ENCODE peak calls at places on chromosome 13, in ten cellular contexts. V is breast epithelium, F is A549, G is ovary, J is tibial nerve, H is stomach, Z is spleen, N is IMR-90, S is Peyer's patch, A is body of pancreas. U is an unnamed sample.

GRCh38 chr13:44425041-44425814 is 51.6 kb downstream of the SERP2 start:
- DNase-seq in F (no peak), H (no peak), G (no peak), V (no peak), J (no peak), S (no peak), A (no peak), N (no peak), Z (no peak), U (peak)

GRCh38 chr13:43961909-43962308 is 82.2 kb downstream of the LACC1 start:
- DNase-seq in V (no peak), H (no peak), G (no peak), A (no peak), F (no peak), S (no peak), Z (no peak), J (no peak), N (no peak), U (no peak)

GRCh38 chr13:25990801-25991200 is 61.0 kb downstream of the SHISA2 start:
- DNase-seq in H (no peak), A (no peak), G (no peak), V (no peak), F (no peak), N (no peak), S (no peak), J (no peak), Z (no peak), U (no peak)

GRCh38 chr13:29423050-29423449 is 172.4 kb downstream of the SLC7A1 start:
- DNase-seq in A (no peak), V (no peak), H (no peak), N (no peak), S (no peak), J (no peak), G (no peak), F (no peak), Z (no peak), U (no peak)

GRCh38 chr13:44305845-44306244 is 67.8 kb upstream of the SERP2 start:
- DNase-seq in V (no peak), A (no peak), J (no peak), G (no peak), Z (no peak), N (peak), S (no peak), F (no peak), H (peak), U (no peak)

GRCh38 chr13:26561636-26562537 is 4.4 kb downstream of the WASF3 start:
- DNase-seq in F (no peak), A (no peak), N (peak), J (no peak), S (no peak), V (no peak), G (no peak), H (no peak), Z (no peak), U (no peak)

GRCh38 chr13:110109140-110109783 is 197.7 kb downstream of the COL4A1 start:
- DNase-seq in Z (no peak), F (no peak), G (no peak), J (no peak), N (no peak), H (no peak), V (no peak), S (no peak), A (no peak), U (no peak)

GRCh38 chr13:52449323-52450011 is 967 bp downstream of the VPS36 start:
- DNase-seq in A (no peak), H (no peak), Z (no peak), F (no peak), G (no peak), S (no peak), V (no peak), N (no peak), J (no peak), U (no peak)

GRCh38 chr13:110925023-110925608 is 10.2 kb upstream of the ANKRD10 start:
- DNase-seq in F (no peak), H (no peak), V (no peak), A (no peak), J (no peak), N (no peak), S (no peak), G (no peak), Z (no peak), U (peak)

GRCh38 chr13:20993661-20994440 is 67.5 kb downstream of the LATS2 start:
- DNase-seq in J (no peak), V (no peak), H (no peak), N (peak), Z (no peak), F (no peak), S (no peak), A (no peak), G (no peak), U (peak)

GRCh38 chr13:98710521-98710920 is 42.0 kb downstream of the SLC15A1 start:
- DNase-seq in N (no peak), G (no peak), S (no peak), H (no peak), J (no peak), A (no peak), V (no peak), F (no peak), Z (no peak), U (no peak)

GRCh38 chr13:61838568-61838967 is 422.9 kb upstream of the PCDH20 start:
- DNase-seq in F (no peak), N (no peak), V (no peak), H (no peak), Z (no peak), A (no peak), G (no peak), S (no peak), J (no peak), U (no peak)

GRCh38 chr13:101489635-101490034 is 37.2 kb downstream of the ITGBL1 start:
- DNase-seq in G (no peak), J (no peak), F (no peak), S (no peak), A (no peak), Z (no peak), H (no peak), N (peak), V (no peak), U (no peak)

GRCh38 chr13:109628251-109628699 is 158.1 kb downstream of the IRS2 start:
- DNase-seq in J (no peak), A (no peak), F (no peak), Z (no peak), G (no peak), N (peak), H (no peak), V (no peak), S (no peak), U (no peak)

GRCh38 chr13:110887242-110887954 is 27.5 kb downstream of the ANKRD10 start:
- DNase-seq in F (no peak), G (no peak), A (no peak), N (peak), V (no peak), J (no peak), S (no peak), H (no peak), Z (no peak), U (no peak)

DNA sequence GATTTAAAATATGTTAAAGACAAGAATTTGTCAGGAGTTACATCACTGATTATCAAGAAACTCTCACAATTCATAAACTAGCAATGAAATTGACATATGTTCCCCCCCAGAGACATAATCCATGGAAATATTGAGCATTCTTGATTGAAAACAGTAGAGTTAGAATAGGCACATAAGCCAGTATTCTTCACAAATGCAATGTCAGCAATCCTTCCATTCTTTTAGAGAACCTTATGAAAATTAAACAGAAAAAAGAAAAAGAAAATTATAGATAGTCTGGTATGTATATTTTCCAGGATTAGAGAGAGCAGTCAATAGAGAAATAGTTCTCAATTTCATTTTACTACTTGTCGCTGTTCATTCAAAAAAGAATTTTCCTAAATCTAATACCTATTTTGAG is 458.4 kb downstream of the EFNB2 start:
- DNase-seq in Z (no peak), S (no peak), H (no peak), G (no peak), N (no peak), F (no peak), V (no peak), A (no peak), J (no peak), U (no peak)
- TF ChIP-seq POLR2A in Z (no peak), S (no peak), H (no peak), G (no peak), N (no peak), F (no peak), V (no peak), A (no peak), J (no peak), U (no peak)

DNA sequence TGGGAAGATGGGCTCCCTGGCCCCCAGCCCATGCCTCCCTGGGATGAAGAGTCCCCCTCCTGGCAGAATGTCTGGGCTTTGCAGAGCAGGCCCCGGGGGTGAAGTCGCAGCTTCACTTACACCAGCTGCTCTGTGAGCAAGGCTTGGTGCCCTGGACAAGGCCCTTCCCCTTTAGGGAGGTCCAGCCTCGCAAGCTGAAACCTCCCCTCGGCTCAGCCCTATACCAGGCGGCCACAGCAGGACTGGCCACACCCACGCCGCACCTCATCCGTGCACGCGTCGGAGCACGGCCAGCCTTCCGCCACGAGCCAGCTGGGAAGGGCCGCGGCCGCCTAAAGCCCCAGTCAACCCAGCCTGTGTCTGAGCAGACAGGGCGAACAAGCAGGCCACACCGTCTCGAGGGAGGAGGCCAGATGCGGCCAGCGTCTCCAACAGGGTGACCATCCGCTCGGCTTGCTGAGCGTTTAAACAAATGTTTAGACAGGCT is 83.2 kb upstream of the MCF2L start:
- DNase-seq in G (peak), V (peak), A (peak), H (peak), F (peak), N (peak), S (peak), Z (peak), J (peak), U (peak)
- TF ChIP-seq POLR2A in G (no peak), V (no peak), A (peak), H (no peak), F (peak), N (no peak), S (no peak), Z (no peak), J (no peak), U (no peak)

GRCh38 chr13:97002581-97002980 is 8.3 kb upstream of the OXGR1 start:
- DNase-seq in F (no peak), A (no peak), Z (no peak), H (no peak), J (no peak), S (no peak), V (no peak), N (no peak), G (no peak), U (no peak)
- TF ChIP-seq POLR2A in F (no peak), A (no peak), Z (no peak), H (no peak), J (no peak), S (no peak), V (no peak), N (no peak), G (no peak), U (no peak)

GRCh38 chr13:60268203-60268555 is 104.5 kb upstream of the DIAPH3 start:
- DNase-seq in G (no peak), J (no peak), A (no peak), F (no peak), Z (no peak), H (no peak), N (no peak), S (no peak), V (no peak), U (no peak)

GRCh38 chr13:60265566-60265965 is 101.8 kb upstream of the DIAPH3 start:
- DNase-seq in S (no peak), Z (no peak), F (no peak), J (no peak), V (no peak), H (no peak), N (no peak), A (no peak), G (no peak), U (no peak)

GRCh38 chr13:60261432-60262351 is 98.0 kb upstream of the DIAPH3 start:
- DNase-seq in A (peak), S (no peak), H (no peak), F (no peak), J (no peak), G (no peak), Z (no peak), V (no peak), N (no peak), U (no peak)

GRCh38 chr13:60267498-60268202 is 103.9 kb upstream of the DIAPH3 start:
- DNase-seq in H (no peak), J (no peak), N (no peak), A (peak), S (no peak), Z (no peak), F (no peak), G (no peak), V (no peak), U (peak)
- TF ChIP-seq POLR2A in H (no peak), J (no peak), N (no peak), A (no peak), S (no peak), Z (no peak), F (no peak), G (no peak), V (no peak), U (no peak)